ENCODE peak calls at places on chromosomes 16 and 17, in five cellular contexts. U is heart left ventricle, Z is tibial nerve, X is adrenal gland, F is uterus. D is an unnamed sample.

GRCh38 chr16:85863384-85863774 is 35.6 kb upstream of the IRF8 start:
- DNase-seq in X (no peak), U (no peak), Z (no peak), F (no peak), D (no peak)

GRCh38 chr16:7399296-7399695 is 66.7 kb downstream of the RBFOX1 start:
- DNase-seq in F (no peak), X (no peak), U (no peak), Z (no peak), D (no peak)

GRCh38 chr16:54116126-54116525 is 170.5 kb downstream of the IRX3 start:
- DNase-seq in X (no peak), Z (no peak), U (no peak), F (no peak), D (no peak)

GRCh38 chr16:66592241-66592640 is 12.3 kb upstream of the CMTM3 start:
- DNase-seq in Z (no peak), F (no peak), U (no peak), X (peak), D (no peak)

GRCh38 chr17:17840751-17841591 is 4.2 kb upstream of the SREBF1 start:
- DNase-seq in U (peak), Z (no peak), F (no peak), X (peak), D (peak)

GRCh38 chr16:53014287-53014686 is 38.4 kb downstream of the CHD9NB start:
- DNase-seq in Z (no peak), X (no peak), U (no peak), F (no peak), D (no peak)

GRCh38 chr16:54140057-54140787 is 146.4 kb downstream of the IRX3 start:
- DNase-seq in F (no peak), Z (no peak), X (no peak), U (no peak), D (no peak)

GRCh38 chr16:11472410-11472809 is 114.3 kb downstream of the LITAF start:
- DNase-seq in F (no peak), Z (no peak), X (no peak), U (no peak), D (no peak)

GRCh38 chr17:6536053-6536452 is 20.3 kb downstream of the PITPNM3 start:
- DNase-seq in F (no peak), U (no peak), X (no peak), Z (no peak), D (no peak)

GRCh38 chr16:9095998-9096397 is 4.6 kb downstream of the HAPSTR1 start:
- DNase-seq in X (no peak), U (no peak), F (no peak), Z (no peak), D (no peak)
- H3K27ac ChIP-seq in X (peak), U (peak), F (no peak), Z (no peak), D (no peak)

GRCh38 chr17:57537524-57538410 is 207.3 kb downstream of the CCDC182 start:
- DNase-seq in F (no peak), Z (no peak), U (no peak), X (no peak), D (no peak)
- H3K27ac ChIP-seq in F (no peak), Z (peak), U (peak), X (peak), D (peak)

GRCh38 chr16:3035289-3035971 is 1.3 kb downstream of the BICDL2 start:
- DNase-seq in U (no peak), F (no peak), Z (no peak), X (no peak), D (no peak)

GRCh38 chr16:3038256-3038655 is 1.5 kb upstream of the BICDL2 start:
- DNase-seq in F (no peak), U (no peak), Z (no peak), X (no peak), D (no peak)

GRCh38 chr16:3038896-3039295 is 2.2 kb upstream of the BICDL2 start:
- DNase-seq in X (no peak), F (no peak), Z (no peak), U (no peak), D (no peak)

GRCh38 chr16:3036726-3037315 is at the start of gene BICDL2:
- DNase-seq in Z (no peak), F (no peak), X (no peak), U (no peak), D (no peak)

GRCh38 chr16:3035972-3036725 is 595 bp downstream of the BICDL2 start:
- DNase-seq in X (no peak), U (no peak), Z (no peak), F (no peak), D (no peak)
- H3K27ac ChIP-seq in X (no peak), U (no peak), Z (no peak), F (no peak), D (no peak)

DNA sequence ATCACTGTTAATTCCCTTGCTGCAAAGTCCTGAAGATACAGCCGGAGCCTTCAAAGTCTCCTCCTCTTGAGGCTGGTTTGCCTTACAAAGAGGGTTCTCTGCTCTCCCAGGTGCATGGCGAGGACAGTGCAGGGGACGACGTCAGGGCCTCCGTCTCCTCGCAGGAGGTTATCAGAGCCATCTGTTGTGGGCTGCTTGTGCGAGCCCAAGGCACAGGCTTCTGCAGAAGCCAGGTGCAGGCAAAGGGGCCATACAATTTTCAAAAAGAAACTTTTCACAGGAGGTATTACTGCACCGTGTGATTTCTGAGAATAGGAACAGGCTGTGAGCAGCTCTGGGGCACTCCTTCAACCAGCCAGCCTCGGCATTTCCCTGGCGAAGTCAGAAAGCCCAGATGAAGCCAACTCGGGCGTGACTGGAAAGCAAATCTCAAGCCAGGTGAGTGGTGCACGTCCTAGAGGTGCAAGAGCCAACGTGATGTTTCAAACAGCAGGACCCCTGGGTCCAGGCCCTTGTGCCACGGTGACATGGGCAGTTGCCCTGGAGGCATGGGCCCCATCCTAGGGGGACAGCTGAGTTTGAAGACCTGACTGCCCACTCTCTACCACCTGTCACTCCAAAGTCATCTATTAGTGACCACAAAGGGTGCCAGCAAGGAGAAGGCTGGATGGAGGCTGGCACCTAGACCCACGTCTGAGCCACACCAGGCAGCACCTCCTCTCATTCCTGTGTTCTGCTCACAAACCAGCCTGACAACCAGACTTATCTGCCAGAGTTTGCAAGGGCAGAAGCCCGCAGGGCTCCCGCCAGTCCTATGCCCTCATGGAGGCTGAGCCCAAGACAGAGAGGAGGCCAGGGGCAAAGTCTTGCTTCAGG is 68.6 kb downstream of the SMPD3 start:
- DNase-seq in X (no peak), U (no peak), F (no peak), Z (no peak), D (no peak)
- H3K27ac ChIP-seq in X (peak), U (no peak), F (no peak), Z (no peak), D (peak)

DNA sequence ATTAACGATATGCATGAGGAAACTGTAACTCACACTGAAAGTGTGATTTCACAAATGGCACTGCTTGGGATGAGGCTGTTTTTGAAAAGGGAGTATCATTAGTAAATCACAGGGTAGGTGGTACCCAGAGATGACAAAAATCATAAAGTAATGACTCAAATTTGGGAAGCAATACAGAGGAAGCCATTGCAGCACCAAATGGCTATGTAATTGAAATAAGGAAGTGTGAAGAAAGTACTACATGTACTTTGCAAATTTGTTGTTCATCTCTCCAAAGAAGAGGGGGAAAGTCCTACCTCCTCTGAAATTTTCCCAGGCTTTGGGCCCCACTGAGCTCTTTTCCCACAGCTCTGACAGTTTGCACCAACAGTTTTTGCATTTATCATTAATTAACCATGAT is 12.3 kb upstream of the ABCC12 start:
- DNase-seq in F (no peak), X (no peak), U (no peak), Z (no peak), D (no peak)
- H3K27ac ChIP-seq in F (no peak), X (no peak), U (no peak), Z (no peak), D (no peak)

DNA sequence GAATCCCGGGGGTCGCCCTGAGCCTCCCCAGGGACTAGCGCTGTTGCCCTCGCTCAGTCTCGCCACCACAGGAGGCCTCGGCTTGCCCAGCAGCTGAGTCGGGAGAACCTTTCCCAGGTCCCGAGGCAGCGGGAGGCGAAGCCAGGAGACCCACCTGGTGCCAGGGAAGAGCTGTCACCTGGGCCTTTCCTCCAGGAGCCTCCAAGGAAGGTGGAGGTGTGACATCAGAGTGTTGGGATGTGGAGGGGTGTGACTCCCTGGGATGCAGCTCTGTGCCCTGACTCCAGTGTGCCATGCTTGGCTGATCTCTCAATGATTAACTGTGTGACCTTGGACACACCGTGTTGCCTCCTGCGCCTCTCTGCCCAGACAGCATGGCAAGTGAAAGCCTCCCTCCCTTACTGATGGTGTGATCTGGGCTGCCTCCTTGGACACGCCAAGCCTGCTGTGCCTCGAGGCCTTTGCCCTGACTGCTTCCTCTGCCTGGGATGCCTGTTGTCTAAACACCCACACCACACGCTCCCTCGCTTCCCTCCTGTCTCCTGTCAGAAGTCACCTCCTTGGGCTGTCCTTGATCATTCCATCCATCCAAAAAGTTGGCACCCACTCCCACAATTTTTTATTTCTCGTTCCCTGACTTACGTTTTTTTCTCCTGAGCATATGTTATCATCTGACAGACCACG is 88.0 kb downstream of the CMIP start:
- DNase-seq in U (no peak), F (no peak), Z (no peak), X (no peak), D (no peak)
- H3K27ac ChIP-seq in U (no peak), F (no peak), Z (no peak), X (peak), D (no peak)

DNA sequence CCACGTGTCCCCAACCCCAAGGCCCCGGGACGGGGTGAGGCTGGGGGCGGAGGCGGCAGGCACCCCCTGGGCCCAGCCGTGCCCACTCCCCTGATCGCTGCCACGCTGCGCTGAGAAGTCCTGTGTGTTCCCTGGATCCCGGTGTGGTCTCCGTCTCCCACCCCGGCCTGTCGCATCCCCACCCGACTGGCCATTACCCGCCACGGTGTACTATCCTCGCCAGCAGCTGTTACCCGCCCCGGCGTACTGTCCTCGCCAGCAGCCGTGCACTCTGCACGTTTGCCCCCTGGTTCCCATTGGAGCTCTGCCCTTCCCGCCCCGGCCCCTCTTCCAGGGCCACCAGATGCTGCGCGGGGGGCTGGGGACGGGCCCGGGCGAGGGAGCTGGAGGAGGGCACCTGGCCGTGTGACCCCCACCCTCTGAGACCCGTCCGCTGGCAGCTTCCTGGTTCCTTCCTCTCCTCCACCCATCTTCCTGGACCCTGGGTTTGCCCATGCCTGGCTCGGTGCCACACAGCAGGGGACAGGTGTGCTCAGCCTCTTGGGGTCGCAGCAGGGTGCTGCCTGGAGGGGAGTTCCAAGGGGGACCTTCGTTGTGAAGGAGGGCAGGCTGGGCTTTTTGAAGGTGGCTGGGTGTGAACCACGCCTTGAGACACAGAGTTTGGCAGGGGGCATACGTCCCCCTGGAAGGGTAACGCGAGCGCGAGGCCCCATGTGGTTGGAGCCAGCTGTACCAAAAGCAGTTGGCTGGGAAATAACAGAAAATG is 19.7 kb downstream of the BAHCC1 start:
- DNase-seq in Z (no peak), U (no peak), X (no peak), F (no peak), D (no peak)
- H3K27ac ChIP-seq in Z (no peak), U (no peak), X (no peak), F (no peak), D (no peak)

DNA sequence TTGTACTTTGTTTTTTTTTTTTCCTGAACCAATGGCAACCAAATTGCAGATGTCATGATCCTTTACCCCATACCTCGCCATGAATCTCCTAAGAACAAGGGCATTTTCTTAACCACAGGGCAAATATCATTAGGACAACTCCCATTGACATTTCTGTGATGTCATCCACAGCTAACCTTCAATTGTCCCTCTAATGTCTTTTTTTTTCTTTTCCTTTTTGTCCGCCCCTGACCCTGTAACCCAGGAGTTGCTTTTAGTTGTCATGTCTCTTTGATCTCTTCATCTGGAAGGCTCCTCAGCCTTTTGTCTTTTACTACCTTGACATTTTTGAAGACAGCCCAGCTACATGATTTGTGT is 410 bp upstream of the NAGPA start:
- DNase-seq in Z (no peak), F (no peak), U (no peak), X (no peak), D (no peak)
- H3K27ac ChIP-seq in Z (no peak), F (peak), U (peak), X (peak), D (peak)

DNA sequence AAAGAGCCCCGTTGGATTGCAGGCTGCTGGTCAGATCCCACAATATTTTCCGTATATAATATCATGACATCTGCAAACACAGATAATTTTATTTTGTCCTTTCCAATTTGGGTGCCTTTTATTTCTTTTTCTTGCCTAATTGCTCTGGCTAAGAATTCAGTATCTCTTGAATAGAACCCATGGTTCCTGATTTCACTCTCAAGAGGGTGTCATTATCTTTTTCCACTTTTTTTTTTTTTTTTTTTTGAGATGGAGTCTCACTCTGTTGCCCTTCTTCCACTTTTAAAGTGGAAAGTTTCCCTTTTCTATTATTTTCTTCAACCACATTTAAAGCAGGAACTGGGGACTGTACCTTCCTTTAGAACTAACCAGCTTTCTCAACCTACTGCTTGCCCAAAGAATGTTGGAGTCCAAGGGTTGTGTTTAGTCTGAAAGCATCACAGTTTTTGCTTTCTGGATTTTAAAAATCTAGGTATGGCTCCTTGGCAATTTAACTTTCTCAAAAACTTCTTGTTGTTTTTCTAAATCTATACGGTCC is 31.1 kb downstream of the SLFN11 start:
- DNase-seq in U (no peak), Z (no peak), F (no peak), X (no peak), D (no peak)
- H3K27ac ChIP-seq in U (peak), Z (no peak), F (no peak), X (no peak), D (no peak)

D was measured in caudate nucleus.